ENCODE peak calls at places on chromosomes 11 and 22, in ten cellular contexts. U is neural progenitor cell; B is upper lobe of right lung; E is mammary epithelial cell; K is body of pancreas; O is K562; F is PC-3; D is CD8-positive, alpha-beta T cell; X is ovary; Z is heart right ventricle. J is an unnamed sample. For H3K36me3, the result is how much of the 10 kb centered on the place peaks cover.

GRCh38 chr22:45101828-45102227 is 61.9 kb upstream of the NUP50 start:
- DNase-seq in O (peak), U (peak), X (peak), F (peak), Z (no peak), B (no peak), D (no peak), E (peak), K (peak), J (peak)

GRCh38 chr11:76230392-76230791 is 24.1 kb upstream of the WNT11 start:
- DNase-seq in K (no peak), B (no peak), O (no peak), X (no peak), Z (no peak), D (no peak), F (no peak), E (no peak), U (no peak), J (no peak)

GRCh38 chr11:125724125-125724524 is 22.0 kb upstream of the PATE1 start:
- DNase-seq in K (no peak), O (peak), D (no peak), E (peak), Z (no peak), B (no peak), F (peak), U (peak), X (no peak), J (no peak)

GRCh38 chr11:70443043-70444030 is 45.0 kb downstream of the CTTN start:
- DNase-seq in B (peak), K (no peak), F (no peak), E (no peak), X (no peak), D (no peak), O (no peak), U (no peak), Z (no peak), J (no peak)

GRCh38 chr11:5600374-5600851 is 4.0 kb downstream of the TRIM6 start:
- DNase-seq in Z (peak), X (peak), F (peak), U (peak), O (peak), E (no peak), K (peak), D (peak), B (peak), J (peak)

GRCh38 chr22:31569126-31569525 is 72.8 kb downstream of the SFI1 start:
- DNase-seq in B (no peak), Z (no peak), X (no peak), E (no peak), D (no peak), K (no peak), U (no peak), F (no peak), O (no peak), J (no peak)

GRCh38 chr11:12053606-12054361 is 45.4 kb upstream of the DKK3 start:
- DNase-seq in D (no peak), E (no peak), K (no peak), F (no peak), B (no peak), O (no peak), U (no peak), X (no peak), Z (no peak), J (no peak)

GRCh38 chr11:70080763-70081162 is 2.6 kb downstream of the ANO1 start:
- DNase-seq in E (peak), O (no peak), F (peak), B (no peak), U (no peak), Z (no peak), K (no peak), D (no peak), X (no peak), J (no peak)

GRCh38 chr11:114280696-114281095 is 15.5 kb upstream of the NNMT start:
- DNase-seq in Z (peak), K (peak), O (peak), D (no peak), F (peak), U (peak), B (peak), E (peak), X (peak), J (no peak)

GRCh38 chr11:46918087-46918751 is at the start of gene LRP4:
- DNase-seq in X (peak), U (peak), D (no peak), E (no peak), O (peak), B (no peak), F (no peak), K (peak), Z (peak), J (no peak)

GRCh38 chr11:116825854-116826750 is 3.0 kb upstream of the APOA4 start:
- DNase-seq in U (no peak), K (no peak), B (no peak), D (no peak), F (no peak), X (no peak), E (no peak), Z (no peak), O (no peak), J (no peak)

GRCh38 chr11:134634897-134635831 is 223.1 kb upstream of the B3GAT1 start:
- DNase-seq in U (peak), E (no peak), B (no peak), Z (no peak), O (no peak), D (no peak), X (no peak), F (no peak), K (no peak), J (no peak)

GRCh38 chr11:45319077-45319476 is 32.9 kb upstream of the SYT13 start:
- DNase-seq in F (no peak), U (no peak), Z (no peak), O (no peak), E (peak), B (no peak), K (no peak), D (no peak), X (no peak), J (no peak)

GRCh38 chr22:50621948-50622722 is 5.8 kb downstream of the ARSA start:
- DNase-seq in O (no peak), U (peak), B (peak), F (peak), X (peak), K (peak), D (no peak), Z (no peak), E (peak), J (no peak)

GRCh38 chr11:45554230-45554967 is 111.0 kb downstream of the CHST1 start:
- DNase-seq in K (no peak), X (no peak), O (no peak), Z (peak), E (no peak), U (no peak), B (no peak), F (no peak), D (no peak), J (no peak)

GRCh38 chr11:14537134-14537599 is 17.0 kb upstream of the PSMA1 start:
- DNase-seq in U (peak), Z (no peak), K (no peak), F (peak), E (peak), D (peak), X (no peak), B (no peak), O (peak), J (no peak)

GRCh38 chr11:37952035-37952434 is 1354.0 kb upstream of the RAG2 start:
- DNase-seq in Z (no peak), D (no peak), X (no peak), B (no peak), K (no peak), U (no peak), O (no peak), E (no peak), F (no peak), J (no peak)

GRCh38 chr11:121613724-121614123 is 161.0 kb upstream of the SORL1-AS1 start:
- DNase-seq in D (no peak), F (no peak), O (no peak), Z (no peak), X (no peak), U (no peak), B (no peak), E (no peak), K (no peak), J (no peak)

GRCh38 chr22:26658161-26658560 is 773 bp downstream of the MIAT start:
- DNase-seq in F (no peak), U (no peak), X (no peak), O (no peak), D (no peak), Z (no peak), B (no peak), K (no peak), E (no peak), J (no peak)

GRCh38 chr22:17269224-17269606 is 50.0 kb upstream of the ADA2 start:
- DNase-seq in E (no peak), K (no peak), O (no peak), U (no peak), D (no peak), X (no peak), B (no peak), Z (no peak), F (no peak), J (no peak)

GRCh38 chr11:129884581-129884980 is 10.8 kb downstream of the NFRKB start:
- DNase-seq in B (no peak), U (no peak), O (no peak), K (no peak), F (no peak), E (no peak), D (no peak), Z (no peak), X (no peak), J (no peak)

GRCh38 chr11:67613960-67614715 is 7.4 kb downstream of the NDUFV1 start:
- DNase-seq in F (peak), O (peak), B (peak), U (peak), Z (peak), X (peak), E (peak), K (peak), D (peak), J (peak)

GRCh38 chr11:64358907-64359711 is at the start of gene RPS6KA4:
- DNase-seq in O (peak), Z (peak), X (peak), E (peak), K (peak), B (peak), U (peak), D (no peak), F (peak), J (peak)

GRCh38 chr11:114607753-114608459 is 12.3 kb upstream of the NXPE4 start:
- DNase-seq in D (no peak), F (peak), E (peak), U (no peak), O (no peak), X (no peak), K (no peak), B (no peak), Z (no peak), J (no peak)

GRCh38 chr22:28768701-28769393 is 3.6 kb upstream of the CCDC117 start:
- DNase-seq in B (no peak), F (no peak), Z (no peak), U (no peak), D (no peak), O (no peak), X (no peak), E (no peak), K (no peak), J (no peak)

GRCh38 chr11:22521226-22521625 is 104.4 kb downstream of the FANCF start:
- DNase-seq in F (peak), D (no peak), K (no peak), U (no peak), X (no peak), Z (no peak), E (peak), B (no peak), O (no peak), J (peak)

DNA sequence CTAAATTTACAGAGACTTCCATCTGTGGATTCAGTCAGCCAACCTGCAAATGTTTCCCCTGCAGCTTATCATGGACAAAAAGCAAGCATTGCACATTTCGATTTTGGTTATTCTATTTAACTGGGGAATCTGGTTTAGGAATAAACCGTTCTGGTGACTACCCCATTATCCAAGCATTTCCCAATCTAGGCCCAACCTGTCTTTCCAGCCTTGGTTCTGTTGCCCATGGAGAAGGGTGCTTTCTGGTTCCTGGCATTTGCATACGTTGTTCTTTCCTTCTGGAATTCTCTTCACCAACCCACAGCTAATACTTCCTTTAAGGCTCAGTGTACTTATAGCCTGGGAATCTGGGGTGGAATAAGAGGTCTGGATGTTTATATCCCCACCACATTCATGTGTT is 1.4 kb upstream of the TMEM123 start:
- DNase-seq in O (no peak), D (no peak), E (no peak), X (no peak), K (no peak), B (no peak), Z (no peak), U (no peak), F (no peak), J (no peak)
- H3K4me3 ChIP-seq in O (no peak), D (no peak), E (no peak), X (no peak), K (no peak), B (no peak), Z (no peak), U (peak), F (no peak), J (no peak)

GRCh38 chr11:30435488-30435887 is 112.6 kb downstream of the ARL14EP start:
- DNase-seq in U (no peak), B (no peak), O (no peak), Z (no peak), D (no peak), E (no peak), K (no peak), X (no peak), F (peak), J (no peak)
- TF ChIP-seq CTCF in U (no peak), B (no peak), O (no peak), Z (no peak), D (no peak), E (no peak), K (no peak), X (no peak), F (no peak), J (no peak)

GRCh38 chr11:2393111-2393868 is 7.3 kb upstream of the TSSC4 start:
- DNase-seq in X (no peak), B (no peak), U (no peak), K (no peak), Z (no peak), F (no peak), E (no peak), O (no peak), D (no peak), J (peak)

GRCh38 chr11:2395856-2396255 is 4.7 kb upstream of the TSSC4 start:
- DNase-seq in E (no peak), B (no peak), O (no peak), D (no peak), K (no peak), U (no peak), X (no peak), F (no peak), Z (no peak), J (no peak)

GRCh38 chr11:2394818-2395105 is 5.8 kb upstream of the TSSC4 start:
- DNase-seq in X (no peak), E (no peak), K (no peak), U (no peak), B (no peak), Z (no peak), F (no peak), O (no peak), D (no peak), J (no peak)

GRCh38 chr11:2395211-2395730 is 5.3 kb upstream of the TSSC4 start:
- DNase-seq in U (no peak), X (no peak), O (no peak), K (no peak), Z (no peak), E (no peak), B (no peak), D (no peak), F (no peak), J (no peak)

GRCh38 chr11:2393941-2394817 is 6.4 kb upstream of the TSSC4 start:
- DNase-seq in F (no peak), U (no peak), D (no peak), B (no peak), X (no peak), O (no peak), Z (no peak), K (no peak), E (no peak), J (no peak)
- H3K36me3 ChIP-seq in F (under half), U (under half), D (under half), B (half or more), X (under half), O (half or more), Z (under half), K (under half), E (under half), J (under half)

GRCh38 chr11:68749061-68749491 is 2.2 kb downstream of the TESMIN start:
- DNase-seq in Z (no peak), D (no peak), U (no peak), K (no peak), E (no peak), X (no peak), B (no peak), F (no peak), O (no peak), J (no peak)

GRCh38 chr11:68751331-68751856 is at the start of gene TESMIN:
- DNase-seq in F (peak), Z (peak), O (peak), U (peak), D (peak), X (peak), K (peak), B (peak), E (peak), J (peak)

GRCh38 chr11:68750197-68750987 is 928 bp downstream of the TESMIN start:
- DNase-seq in U (peak), O (peak), F (no peak), X (peak), B (no peak), Z (no peak), K (no peak), D (no peak), E (no peak), J (peak)

GRCh38 chr11:68749501-68750196 is 1.7 kb downstream of the TESMIN start:
- DNase-seq in X (no peak), D (no peak), B (no peak), F (no peak), U (peak), K (no peak), Z (no peak), E (no peak), O (no peak), J (no peak)

DNA sequence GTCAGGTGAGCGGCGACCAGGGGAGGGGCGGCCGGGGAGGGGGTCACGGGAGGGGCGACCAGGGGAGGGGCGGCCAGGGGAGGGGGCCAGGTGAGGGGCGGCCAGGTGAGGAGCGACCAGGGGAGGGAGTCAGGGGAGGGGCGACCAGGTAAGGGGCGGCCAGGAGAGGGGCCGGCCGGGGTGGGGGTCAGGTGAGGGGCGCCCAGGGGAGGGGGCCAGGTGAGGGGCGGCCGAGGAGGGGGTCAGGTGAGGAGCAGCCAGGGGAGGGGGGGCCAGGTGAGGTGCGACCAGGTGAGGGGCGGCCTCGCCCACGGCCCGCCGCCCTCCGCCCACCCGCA is 363 bp downstream of the TESMIN start:
- DNase-seq in U (no peak), K (no peak), O (no peak), F (no peak), E (no peak), X (no peak), Z (no peak), B (no peak), D (no peak), J (no peak)
- H3K4me3 ChIP-seq in U (peak), K (peak), O (peak), F (peak), E (peak), X (peak), Z (peak), B (peak), D (peak), J (no peak)

DNA sequence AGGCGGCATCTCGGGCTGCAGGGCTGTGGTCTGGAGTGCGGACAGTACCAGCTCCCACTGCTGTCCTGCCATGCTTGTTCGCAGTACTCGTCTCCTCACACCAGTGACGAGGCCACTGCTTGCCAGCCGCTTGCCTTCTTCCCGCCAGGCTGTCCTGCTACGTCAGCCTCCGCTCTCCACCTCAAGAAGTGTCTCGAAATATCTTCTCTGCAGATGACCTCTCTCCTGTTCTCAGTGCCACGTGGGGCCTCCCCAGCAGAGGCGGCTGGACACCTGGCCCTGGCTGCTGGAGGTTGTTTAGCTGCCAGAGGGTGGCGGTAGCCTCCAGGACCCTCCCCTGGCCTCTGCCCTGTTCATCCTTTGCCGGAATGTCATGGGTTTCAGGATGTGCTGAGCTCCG is 3.1 kb upstream of the CCDC188 start:
- DNase-seq in D (no peak), Z (no peak), O (peak), B (no peak), F (no peak), X (no peak), U (peak), K (no peak), E (no peak), J (no peak)
- TF ChIP-seq CTCF in D (no peak), Z (no peak), O (peak), B (no peak), F (peak), X (no peak), U (peak), K (no peak), E (no peak), J (no peak)

GRCh38 chr11:65440831-65441499 is 18.4 kb downstream of the NEAT1 start:
- DNase-seq in D (no peak), F (peak), Z (no peak), E (no peak), B (peak), U (no peak), O (no peak), X (peak), K (no peak), J (peak)
- H3K36me3 ChIP-seq in D (under half), F (under half), Z (under half), E (under half), B (half or more), U (under half), O (half or more), X (under half), K (under half), J (under half)

GRCh38 chr22:35708453-35708852 is 9.2 kb upstream of the APOL5 start:
- DNase-seq in F (no peak), Z (no peak), K (no peak), E (no peak), D (no peak), O (no peak), B (no peak), X (no peak), U (no peak), J (no peak)
- H3K4me3 ChIP-seq in F (no peak), Z (no peak), K (no peak), E (no peak), D (no peak), O (no peak), B (no peak), X (no peak), U (no peak), J (no peak)